ENCODE peak calls at places on chromosomes 13 and 19, in four cellular contexts. D is activated CD8-positive, alpha-beta T cell treated with anti-CD3 and anti-CD28 coated beads for 36 hours; Z is retinal pigment epithelial cell; T is progenitor cell of endocrine pancreas. B is an unnamed sample.

GRCh38 chr13:75368167-75368566 is 113.8 kb downstream of the TBC1D4 start:
- DNase-seq in T (no peak), Z (peak; percentile 63), D (peak; percentile 10), B (no peak)

GRCh38 chr13:44331446-44331845 is 42.2 kb upstream of the SERP2 start:
- DNase-seq in T (no peak), Z (no peak), D (no peak), B (no peak)

GRCh38 chr13:68850160-68850559 is 1257.5 kb upstream of the ATXN8OS start:
- DNase-seq in T (no peak), D (no peak), Z (peak; percentile 68), B (no peak)

GRCh38 chr13:50521750-50522149 is 321.7 kb downstream of the DLEU7 start:
- DNase-seq in T (no peak), D (no peak), Z (peak; percentile 60), B (no peak)

GRCh38 chr19:1259206-1259872 is 9.8 kb upstream of the CIRBP start:
- DNase-seq in T (no peak), D (peak; percentile 82), Z (no peak), B (peak; percentile 68)

GRCh38 chr19:55176116-55176515 is 4.0 kb downstream of the SYT5 start:
- DNase-seq in T (no peak), Z (no peak), D (no peak), B (no peak)

GRCh38 chr13:48400820-48401219 is 12.1 kb downstream of the LPAR6 start:
- DNase-seq in Z (peak; percentile 75), T (no peak), D (no peak), B (no peak)

GRCh38 chr13:44364601-44365000 is 9.0 kb upstream of the SERP2 start:
- DNase-seq in D (no peak), T (no peak), Z (no peak), B (no peak)

GRCh38 chr19:45591004-45591637 is 6.5 kb upstream of the OPA3 start:
- DNase-seq in T (peak; percentile 43), D (peak; percentile 70), Z (no peak), B (peak; percentile 44)

GRCh38 chr13:114118763-114119123 is 13.7 kb downstream of the RASA3 start:
- DNase-seq in Z (no peak), D (peak; percentile 7), T (no peak), B (no peak)

GRCh38 chr13:31719214-31719613 is 20.1 kb upstream of the RXFP2 start:
- DNase-seq in D (no peak), Z (no peak), T (no peak), B (no peak)

GRCh38 chr19:47130589-47131168 is at the start of gene SAE1:
- DNase-seq in D (peak; percentile 93), Z (peak; percentile 93), T (peak; percentile 97), B (peak; percentile 99)

GRCh38 chr19:47132522-47132852 is 1.9 kb downstream of the SAE1 start:
- DNase-seq in Z (no peak), D (no peak), T (no peak), B (no peak)

GRCh38 chr19:47133021-47133471 is 2.4 kb downstream of the SAE1 start:
- DNase-seq in T (no peak), Z (no peak), D (no peak), B (no peak)

GRCh38 chr19:47135156-47135555 is 4.5 kb downstream of the SAE1 start:
- DNase-seq in T (no peak), Z (no peak), D (no peak), B (no peak)

DNA sequence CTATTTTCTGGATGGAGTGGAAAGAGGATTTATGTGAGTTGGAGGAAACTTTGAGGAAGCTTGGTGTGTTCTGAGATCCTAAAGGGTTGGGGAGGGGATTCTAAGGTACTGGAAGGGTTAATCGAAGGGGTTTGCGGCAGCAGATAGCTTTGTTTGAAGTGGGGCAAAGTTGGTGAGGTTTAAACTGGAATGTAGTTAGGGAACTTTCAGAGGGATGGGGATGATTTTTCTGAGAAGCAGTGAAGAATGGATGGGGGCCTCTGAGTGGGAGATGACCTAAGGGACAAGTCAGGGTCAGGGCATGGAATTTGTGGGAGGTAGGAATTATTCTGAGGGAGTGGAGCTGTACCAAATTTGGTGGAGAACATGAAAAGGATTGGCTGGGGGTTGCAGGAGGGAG is 3.9 kb downstream of the SAE1 start:
- DNase-seq in D (no peak), Z (no peak), T (no peak), B (no peak)
- TF ChIP-seq CTCF in D (no peak), Z (no peak), T (no peak), B (no peak)

GRCh38 chr19:56671613-56671994 is at the start of gene ZNF835:
- DNase-seq in D (peak; percentile 94), T (no peak), Z (no peak), B (peak; percentile 31)
- TF ChIP-seq CTCF in D (peak; percentile 23), T (no peak), Z (no peak), B (no peak)

GRCh38 chr19:3970313-3970807 is 539 bp downstream of the DAPK3 start:
- DNase-seq in T (peak; percentile 8), Z (no peak), D (no peak), B (no peak)

GRCh38 chr19:3966051-3967017 is 4.6 kb downstream of the DAPK3 start:
- DNase-seq in Z (no peak), T (no peak), D (no peak), B (no peak)

GRCh38 chr19:3970808-3971598 is at the start of gene DAPK3:
- DNase-seq in T (peak; percentile 97), Z (peak; percentile 94), D (peak; percentile 96), B (peak; percentile 97)

GRCh38 chr19:3968556-3969434 is 2.1 kb downstream of the DAPK3 start:
- DNase-seq in T (peak; percentile 71), Z (peak; percentile 99), D (no peak), B (no peak)

DNA sequence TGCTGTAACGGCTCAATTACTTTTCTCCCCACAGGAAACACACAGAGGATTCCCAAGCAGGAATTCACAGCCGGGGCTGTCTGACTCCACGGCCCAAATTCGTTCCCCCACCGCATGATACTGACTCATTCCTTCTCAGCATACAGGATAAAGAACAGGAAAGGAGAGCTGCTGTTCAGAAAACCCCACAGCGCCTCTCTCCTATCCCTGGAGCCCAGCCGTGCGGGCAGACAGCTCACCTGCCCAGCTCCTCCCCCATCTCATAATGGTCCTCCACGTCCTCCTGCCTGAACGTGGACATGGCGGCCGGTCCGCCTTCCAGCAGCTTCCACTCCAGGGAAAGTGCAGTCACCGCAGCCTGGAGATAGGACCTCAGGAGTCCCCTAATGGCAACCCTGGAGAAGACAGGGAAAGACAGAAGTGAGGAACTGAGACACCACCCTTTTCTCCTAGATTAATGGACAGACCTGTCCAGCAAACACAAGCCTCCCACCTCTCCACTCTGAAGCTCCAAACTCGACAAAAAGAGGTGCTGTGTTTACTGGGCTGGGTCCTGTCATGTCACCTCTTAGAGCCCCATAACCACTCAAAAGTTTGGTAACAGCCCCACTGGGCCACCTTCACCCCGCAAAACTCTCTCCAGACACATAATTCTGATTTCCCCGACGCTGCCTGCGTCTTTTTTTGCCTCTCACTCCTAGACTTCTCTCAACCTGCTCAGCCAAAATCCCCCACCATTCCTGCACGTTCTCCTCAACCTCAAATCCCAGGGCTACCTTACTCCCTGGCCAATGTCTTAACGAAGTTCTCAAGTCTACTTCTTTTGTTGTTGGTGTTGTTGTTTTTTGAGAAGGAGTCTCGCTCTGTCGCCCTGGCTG is 1.2 kb downstream of the DAPK3 start:
- DNase-seq in Z (no peak), T (peak; percentile 18), D (no peak), B (no peak)
- TF ChIP-seq CTCF in Z (peak; percentile 33), T (peak; percentile 16), D (no peak), B (no peak)

GRCh38 chr13:97030705-97031452 is 36.6 kb upstream of the OXGR1 start:
- DNase-seq in D (no peak), Z (peak; percentile 52), T (no peak), B (peak; percentile 17)
- TF ChIP-seq CTCF in D (no peak), Z (peak; percentile 50), T (peak; percentile 42), B (no peak)

GRCh38 chr13:35648109-35648508 is 171.6 kb upstream of the MAB21L1 start:
- DNase-seq in T (no peak), D (no peak), Z (no peak), B (no peak)
- TF ChIP-seq CTCF in T (no peak), D (no peak), Z (no peak), B (no peak)

DNA sequence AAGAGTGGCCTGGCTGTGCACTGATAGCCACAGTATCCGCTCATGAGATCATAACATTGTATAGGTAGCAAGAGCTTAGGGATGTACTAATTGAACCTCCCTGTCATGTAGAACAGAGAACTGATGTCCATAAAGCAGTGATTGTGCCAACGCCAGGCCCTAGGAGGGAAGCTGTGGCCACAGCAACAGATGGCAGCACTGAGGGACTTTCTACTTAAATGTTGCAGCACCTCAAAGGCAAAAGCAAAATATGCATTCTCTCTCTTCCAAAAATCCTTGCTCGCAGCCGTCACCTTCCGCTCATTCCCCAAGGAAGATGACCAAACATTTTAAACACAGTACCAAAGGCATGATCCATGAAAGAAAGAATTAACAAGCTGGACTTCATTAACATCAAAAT is 32.3 kb downstream of the COL4A1 start:
- DNase-seq in T (no peak), Z (no peak), D (no peak), B (no peak)
- TF ChIP-seq CTCF in T (no peak), Z (peak; percentile 42), D (no peak), B (no peak)

DNA sequence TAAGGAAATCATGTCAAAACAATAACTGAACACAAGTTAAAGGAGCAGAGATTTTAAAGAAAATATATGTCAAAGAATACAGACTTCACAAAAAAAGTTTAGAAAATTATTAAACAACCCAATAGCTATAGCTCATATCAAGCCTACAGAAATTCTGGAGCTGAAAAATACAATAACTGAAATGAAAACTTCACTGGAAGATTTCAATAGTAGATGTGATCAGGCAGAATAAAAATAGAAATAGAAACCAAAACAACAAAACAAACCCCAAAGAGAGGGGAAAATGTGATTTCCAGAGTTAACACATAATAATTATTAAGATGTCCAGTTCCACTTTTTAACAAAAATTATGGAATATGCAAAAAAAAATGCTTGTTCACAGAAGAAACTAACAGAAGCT is 23.5 kb downstream of the LRRC63 start:
- DNase-seq in T (no peak), D (no peak), Z (no peak), B (no peak)
- TF ChIP-seq CTCF in T (no peak), D (no peak), Z (no peak), B (no peak)